ENCODE peak calls at places on chromosomes 7 and 10, in eight cellular contexts. D, E, A, U, C, Y, K and S are unnamed samples.
A peak's percentile ranks its signal among the peaks of the same experiment; 100 is the strongest.

GRCh38 chr7:54560183-54560582 is 18.0 kb downstream of the VSTM2A start:
- DNase-seq in U (no peak), D (no peak), E (no peak), A (no peak), K (no peak), Y (no peak), C (no peak), S (no peak)

GRCh38 chr10:50431791-50432190 is 180.5 kb upstream of the ASAH2 start:
- DNase-seq in A (no peak), Y (peak; percentile 96), U (no peak), C (no peak), K (no peak), E (no peak), D (no peak), S (no peak)

GRCh38 chr10:60096761-60097513 is 190.6 kb upstream of the CCDC6 start:
- DNase-seq in Y (no peak), A (no peak), C (no peak), K (no peak), D (no peak), E (no peak), U (no peak), S (no peak)

GRCh38 chr7:286278-286677 is 3.7 kb upstream of the FOXL3 start:
- DNase-seq in A (no peak), C (no peak), K (peak; percentile 55), U (no peak), E (no peak), Y (no peak), D (no peak), S (no peak)

GRCh38 chr7:21030237-21030636 is 243.6 kb upstream of the SP8 start:
- DNase-seq in A (no peak), C (no peak), Y (no peak), D (no peak), U (no peak), E (no peak), K (no peak), S (no peak)

GRCh38 chr10:42963302-42963701 is 113.6 kb upstream of the RET start:
- DNase-seq in D (no peak), Y (no peak), C (no peak), U (peak; percentile 5), A (no peak), E (no peak), K (peak; percentile 21), S (no peak)

GRCh38 chr10:24518981-24519597 is 204.6 kb downstream of the ARHGAP21 start:
- DNase-seq in D (peak; percentile 29), K (peak; percentile 80), Y (no peak), U (peak; percentile 61), A (peak; percentile 56), E (peak; percentile 57), C (peak; percentile 53), S (peak; percentile 56)

GRCh38 chr7:26198133-26198780 is 2.3 kb downstream of the HNRNPA2B1 start:
- DNase-seq in D (no peak), U (no peak), K (no peak), E (no peak), A (no peak), C (no peak), Y (no peak), S (no peak)

GRCh38 chr7:32525839-32526238 is 30.6 kb downstream of the AVL9 start:
- DNase-seq in C (no peak), E (no peak), U (no peak), Y (no peak), D (no peak), K (no peak), A (no peak), S (no peak)

GRCh38 chr7:106010866-106011265 is 47.8 kb downstream of the CDHR3 start:
- DNase-seq in E (no peak), Y (no peak), A (no peak), D (no peak), U (no peak), K (no peak), C (no peak), S (no peak)

GRCh38 chr10:86599729-86600128 is 54.6 kb upstream of the OPN4 start:
- DNase-seq in A (peak; percentile 64), C (no peak), Y (peak; percentile 47), E (no peak), K (no peak), U (peak; percentile 63), D (no peak), S (no peak)

GRCh38 chr7:105487559-105488218 is 34.4 kb downstream of the PUS7 start:
- DNase-seq in D (no peak), C (peak; percentile 62), U (no peak), A (no peak), K (no peak), Y (no peak), E (peak; percentile 62), S (peak; percentile 17)

GRCh38 chr7:139797607-139798006 is 19.8 kb upstream of the HIPK2 start:
- DNase-seq in E (no peak), Y (no peak), U (no peak), C (no peak), K (no peak), D (no peak), A (no peak), S (no peak)

GRCh38 chr7:4712371-4713182 is 30.5 kb downstream of the FOXK1 start:
- DNase-seq in E (peak; percentile 81), K (no peak), Y (no peak), D (no peak), C (peak; percentile 76), U (no peak), A (peak; percentile 36), S (no peak)

GRCh38 chr7:48426966-48427555 is 255.8 kb downstream of the ABCA13 start:
- DNase-seq in K (no peak), A (peak; percentile 33), E (peak; percentile 27), Y (no peak), U (no peak), D (no peak), C (no peak), S (no peak)

GRCh38 chr10:21285742-21286311 is 239.7 kb downstream of the SKIDA1 start:
- DNase-seq in Y (no peak), A (no peak), D (no peak), C (no peak), U (no peak), E (peak; percentile 74), K (no peak), S (no peak)
- TF ChIP-seq EP300 in Y (no peak), A (no peak), D (no peak), C (no peak), U (no peak), E (peak; percentile 63), K (no peak), S (no peak)

GRCh38 chr10:97015199-97015693 is 170.5 kb downstream of the SLIT1 start:
- DNase-seq in U (no peak), D (no peak), C (no peak), Y (no peak), K (no peak), A (no peak), E (no peak), S (no peak)
- H3K4me1 ChIP-seq in U (peaks cover 2% of the 10 kb centered on the region), D (no peaks in the 10 kb centered on the region), C (peaks cover 8% of the 10 kb centered on the region), Y (peaks cover 14% of the 10 kb centered on the region), K (peaks cover 4% of the 10 kb centered on the region), A (peaks cover under 1% of the 10 kb centered on the region), E (no peaks in the 10 kb centered on the region), S (peaks cover 2% of the 10 kb centered on the region)

GRCh38 chr7:35029311-35029710 is 8.0 kb downstream of the DPY19L1 start:
- DNase-seq in A (no peak), C (no peak), U (no peak), K (no peak), Y (no peak), E (no peak), D (no peak), S (no peak)

GRCh38 chr7:35025391-35025870 is 11.9 kb downstream of the DPY19L1 start:
- DNase-seq in A (no peak), C (no peak), E (peak; percentile 88), K (no peak), Y (no peak), U (no peak), D (no peak), S (no peak)

GRCh38 chr7:35022725-35023124 is 14.6 kb downstream of the DPY19L1 start:
- DNase-seq in U (no peak), A (no peak), D (no peak), K (no peak), Y (no peak), E (no peak), C (no peak), S (no peak)

GRCh38 chr7:35024298-35024697 is 13.0 kb downstream of the DPY19L1 start:
- DNase-seq in A (no peak), E (no peak), C (no peak), K (no peak), D (no peak), Y (no peak), U (no peak), S (no peak)

GRCh38 chr7:35026154-35026553 is 11.1 kb downstream of the DPY19L1 start:
- DNase-seq in C (no peak), K (no peak), A (no peak), D (no peak), Y (no peak), U (no peak), E (peak; percentile 48), S (no peak)
- H3K27ac ChIP-seq in C (no peak overlapping the region), K (no peak overlapping the region), A (no peak overlapping the region), D (no peak overlapping the region), Y (no peak overlapping the region), U (no peak overlapping the region), E (peak overlapping the region; percentile 62), S (no peak overlapping the region)

GRCh38 chr10:91557540-91558231 is 75.2 kb downstream of the PPP1R3C start:
- DNase-seq in K (no peak), Y (no peak), C (no peak), D (no peak), U (no peak), E (no peak), A (no peak), S (no peak)

GRCh38 chr10:91555455-91555854 is 77.4 kb downstream of the PPP1R3C start:
- DNase-seq in A (no peak), Y (no peak), C (no peak), D (no peak), U (no peak), K (no peak), E (no peak), S (no peak)

GRCh38 chr10:91558473-91558872 is 74.4 kb downstream of the PPP1R3C start:
- DNase-seq in K (no peak), U (no peak), D (no peak), Y (no peak), E (no peak), A (no peak), C (no peak), S (no peak)

GRCh38 chr10:91559170-91559569 is 73.7 kb downstream of the PPP1R3C start:
- DNase-seq in A (no peak), U (no peak), Y (no peak), D (no peak), E (no peak), K (no peak), C (no peak), S (no peak)

DNA sequence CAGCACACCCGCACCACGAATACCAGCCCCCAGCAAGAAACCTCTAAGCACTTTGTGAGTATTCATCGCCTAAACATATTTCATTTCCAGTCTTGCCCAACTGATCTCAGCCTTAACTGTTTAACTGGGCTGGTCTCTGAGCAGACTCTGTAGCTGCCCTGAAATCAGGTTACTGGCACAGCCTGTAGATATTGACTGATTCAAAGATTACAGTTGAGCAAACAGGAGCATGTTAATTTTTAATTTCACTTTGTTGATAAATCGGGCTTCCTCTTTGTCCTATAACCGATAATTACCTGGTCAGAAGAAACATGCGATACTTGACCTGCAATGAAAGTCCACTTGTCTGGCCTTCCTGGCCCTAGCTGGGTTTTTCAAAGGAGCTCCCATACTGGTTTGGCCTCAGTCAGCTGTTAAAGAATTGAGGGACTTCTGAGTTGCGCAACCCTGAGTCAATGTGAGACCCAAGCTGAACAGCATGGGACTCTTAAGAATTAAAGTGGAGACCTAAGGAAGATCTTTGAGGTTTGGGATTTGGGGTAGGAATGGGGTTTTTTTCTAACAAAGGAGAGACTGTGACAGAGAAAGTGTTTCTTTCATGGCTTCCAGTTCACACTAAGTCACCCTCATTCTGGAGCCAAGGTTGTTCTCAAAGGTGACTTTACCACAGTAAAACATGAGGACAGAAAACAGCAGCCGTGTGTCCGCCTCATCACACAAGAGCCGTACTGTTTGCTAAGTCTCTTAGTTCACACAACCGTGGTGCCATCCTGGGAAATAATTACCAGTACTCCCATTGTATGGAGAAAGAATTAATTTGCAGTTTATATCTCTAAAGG is 76.0 kb downstream of the PPP1R3C start:
- DNase-seq in Y (no peak), U (peak; percentile 68), A (no peak), E (no peak), C (peak; percentile 95), K (no peak), D (no peak), S (no peak)
- TF ChIP-seq EP300 in Y (no peak), U (no peak), A (no peak), E (no peak), C (peak; percentile 78), K (no peak), D (no peak), S (no peak)